ENCODE peak calls at places on chromosomes 4 and X, in six cellular contexts. S, K, R, F, M and J are unnamed samples.

GRCh38 chr4:30429813-30430466 is 290.2 kb upstream of the PCDH7 start:
- DNase-seq in M (no peak), R (no peak), F (no peak), K (no peak), S (no peak), J (no peak)

GRCh38 chr4:143359794-143360193 is 23.1 kb downstream of the GAB1 start:
- DNase-seq in R (no peak), M (no peak), K (no peak), S (no peak), F (no peak), J (no peak)

GRCh38 chr4:117786566-117786965 is 247.7 kb upstream of the NDST3 start:
- DNase-seq in K (no peak), S (no peak), F (no peak), M (no peak), R (no peak), J (no peak)

GRCh38 chrX:68332156-68332823 is 101.0 kb downstream of the OPHN1 start:
- DNase-seq in S (no peak), F (no peak), M (no peak), K (no peak), R (no peak), J (no peak)

GRCh38 chrX:4710618-4711433 is 997.4 kb upstream of the PRKX start:
- DNase-seq in K (no peak), M (no peak), F (no peak), S (no peak), R (peak), J (peak)

GRCh38 chrX:155865193-155865592 is 16.0 kb upstream of the VAMP7 start:
- DNase-seq in R (no peak), F (no peak), K (no peak), S (no peak), M (no peak), J (no peak)

GRCh38 chr4:129900430-129900953 is 804.5 kb downstream of the C4orf33 start:
- DNase-seq in M (no peak), S (no peak), K (no peak), F (no peak), R (no peak), J (no peak)

GRCh38 chr4:56876264-56876663 is 31.4 kb upstream of the REST start:
- DNase-seq in S (no peak), R (no peak), F (no peak), M (no peak), K (peak), J (no peak)

GRCh38 chr4:5037553-5038551 is 13.4 kb upstream of the STK32B start:
- DNase-seq in K (no peak), S (peak), F (peak), M (no peak), R (peak), J (no peak)

GRCh38 chr4:10157478-10158354 is 41.1 kb upstream of the WDR1 start:
- DNase-seq in K (no peak), F (peak), S (peak), R (peak), M (peak), J (peak)

GRCh38 chrX:47608130-47608810 is 11.4 kb downstream of the SYN1 start:
- DNase-seq in M (no peak), F (no peak), S (no peak), R (no peak), K (no peak), J (no peak)

GRCh38 chrX:143058096-143058495 is 32.4 kb downstream of the SPANXN4 start:
- DNase-seq in F (no peak), S (no peak), R (no peak), M (no peak), K (no peak), J (no peak)

DNA sequence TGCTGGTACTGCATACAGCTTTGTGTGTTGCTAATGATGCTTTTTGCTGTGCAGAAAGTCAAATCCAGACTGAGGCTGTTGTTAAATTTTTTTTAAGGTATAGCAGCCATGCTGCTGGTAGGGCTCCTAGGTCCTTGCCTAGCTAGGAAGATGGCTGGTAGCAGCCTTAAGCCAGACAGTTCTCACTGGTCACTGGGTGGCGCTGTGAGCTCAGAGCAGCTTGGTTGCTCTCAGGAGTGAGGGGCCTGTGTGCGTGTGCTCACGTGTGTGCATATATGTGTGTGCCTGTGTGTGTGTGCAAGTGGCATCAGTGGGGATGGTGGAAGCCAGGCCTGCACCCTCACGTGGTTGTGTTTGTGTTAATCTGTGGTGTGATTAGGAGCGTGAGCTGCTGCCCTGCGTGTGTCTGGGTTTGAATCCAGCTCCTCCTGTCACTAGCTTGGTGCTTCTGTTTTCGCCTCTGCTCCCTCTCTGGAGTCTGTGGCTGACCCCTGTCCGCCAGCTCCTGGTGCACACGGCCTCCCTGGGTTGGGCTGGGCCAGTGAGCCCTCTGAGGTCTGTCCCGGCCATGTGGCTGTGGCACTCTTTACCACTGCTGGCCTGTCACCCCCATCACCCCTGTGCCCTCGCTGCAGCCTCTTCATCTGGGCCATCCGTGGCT is 46.1 kb downstream of the SORCS2 start:
- DNase-seq in R (peak), K (no peak), M (peak), F (no peak), S (no peak), J (no peak)
- TF ChIP-seq CTCF in R (no peak), K (peak), M (peak), F (peak), S (peak), J (no peak)

GRCh38 chrX:83336464-83336863 is 171.6 kb upstream of the POU3F4 start:
- DNase-seq in R (no peak), M (no peak), K (no peak), S (no peak), F (no peak), J (no peak)

DNA sequence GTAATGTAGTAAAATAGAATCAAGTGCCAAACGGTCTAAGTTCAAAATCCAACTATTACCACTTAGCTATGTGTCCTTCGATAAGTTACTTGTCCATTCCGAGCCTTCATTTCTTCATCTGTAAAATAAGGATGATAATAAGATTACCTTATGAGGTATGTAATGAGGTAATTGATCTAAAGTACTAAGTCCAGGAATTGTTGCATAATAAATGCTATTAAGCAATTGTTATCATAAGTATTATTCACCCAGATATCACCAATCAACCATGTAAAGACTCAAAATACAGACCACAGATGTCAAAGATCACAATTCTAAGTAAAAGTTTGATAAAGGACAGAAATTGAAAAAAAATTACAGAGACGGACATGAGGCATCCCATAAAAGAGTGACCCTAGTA is 168.4 kb upstream of the POU3F4 start:
- DNase-seq in S (no peak), M (no peak), K (no peak), R (no peak), F (no peak), J (no peak)
- TF ChIP-seq CTCF in S (no peak), M (no peak), K (no peak), R (no peak), F (no peak), J (no peak)

GRCh38 chr4:183837222-183837621 is 67.9 kb upstream of the STOX2 start:
- DNase-seq in M (no peak), K (no peak), S (no peak), R (no peak), F (no peak), J (no peak)

GRCh38 chr4:183842134-183842838 is 62.8 kb upstream of the STOX2 start:
- DNase-seq in R (no peak), M (no peak), F (no peak), K (no peak), S (no peak), J (no peak)

GRCh38 chr4:183841001-183841400 is 64.1 kb upstream of the STOX2 start:
- DNase-seq in M (no peak), S (no peak), R (no peak), F (no peak), K (no peak), J (no peak)

GRCh38 chr4:183840311-183840710 is 64.8 kb upstream of the STOX2 start:
- DNase-seq in F (peak), K (peak), R (peak), M (peak), S (peak), J (peak)

DNA sequence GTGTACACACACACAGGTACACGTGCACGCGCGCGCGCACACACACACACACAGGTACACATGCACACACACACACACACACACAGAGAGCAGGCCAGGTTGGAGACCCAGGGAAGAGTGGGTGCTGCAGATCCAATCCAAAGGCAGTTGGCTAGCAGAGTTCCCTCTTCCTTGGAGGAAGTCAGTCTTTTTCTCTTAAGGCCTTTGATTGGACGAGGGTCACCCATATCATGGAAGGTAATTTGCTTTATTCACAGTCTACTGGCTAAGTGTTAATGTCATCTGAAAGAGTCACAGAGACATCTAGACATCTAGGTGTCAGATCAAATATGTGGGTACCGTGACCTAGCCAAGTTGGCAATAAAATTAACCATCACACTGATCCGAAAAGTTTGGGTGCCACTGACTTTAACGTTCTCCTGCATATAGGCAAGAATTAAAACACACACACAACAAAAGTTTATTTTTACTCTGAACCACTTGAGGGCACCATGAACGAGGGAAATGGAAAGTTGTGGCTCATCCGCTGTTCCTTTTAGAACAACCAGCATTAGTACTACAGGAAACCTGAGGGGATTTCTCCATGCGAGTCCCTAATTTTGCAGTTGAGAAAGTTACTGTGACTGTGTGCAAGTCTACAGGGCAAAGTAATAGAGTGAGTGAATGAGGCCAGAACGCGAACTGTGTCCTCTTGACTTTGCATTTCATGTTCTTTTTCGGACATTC is 66.0 kb upstream of the STOX2 start:
- DNase-seq in M (no peak), K (no peak), S (no peak), R (peak), F (no peak), J (peak)
- TF ChIP-seq CTCF in M (no peak), K (peak), S (peak), R (peak), F (no peak), J (no peak)

GRCh38 chr4:146192060-146192459 is 16.5 kb downstream of the LSM6 start:
- DNase-seq in S (no peak), K (no peak), R (peak), F (no peak), M (no peak), J (no peak)
- TF ChIP-seq CTCF in S (no peak), K (peak), R (no peak), F (peak), M (no peak), J (peak)

GRCh38 chr4:89242864-89243740 is 64.5 kb downstream of the GPRIN3 start:
- DNase-seq in S (no peak), K (no peak), R (no peak), M (no peak), F (no peak), J (no peak)
- TF ChIP-seq CTCF in S (no peak), K (no peak), R (no peak), M (no peak), F (no peak), J (no peak)

DNA sequence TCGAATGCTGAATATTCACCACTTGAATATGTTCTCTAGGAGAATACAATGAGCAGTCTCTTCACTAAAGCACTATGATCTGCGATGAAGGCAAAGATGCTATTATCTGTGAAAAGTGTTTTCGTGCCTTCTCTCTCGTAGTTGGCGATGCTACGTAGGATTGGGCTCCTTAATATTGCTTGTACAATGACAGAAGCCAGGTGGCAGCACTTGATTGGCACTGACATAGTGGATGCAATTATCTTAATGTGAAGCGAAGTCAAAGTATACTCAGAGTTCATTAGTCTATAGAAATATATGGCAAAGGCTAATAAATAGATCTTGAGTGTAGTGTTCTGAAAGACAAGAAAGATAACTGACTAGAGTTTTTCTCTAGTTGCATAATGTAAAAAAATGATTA is 1135.7 kb upstream of the AGA start:
- DNase-seq in M (no peak), R (no peak), S (no peak), K (no peak), F (no peak), J (no peak)
- TF ChIP-seq CTCF in M (peak), R (no peak), S (no peak), K (no peak), F (no peak), J (no peak)

GRCh38 chr4:950136-951020 is 18.1 kb downstream of the TMEM175 start:
- DNase-seq in R (no peak), S (no peak), K (peak), F (no peak), M (no peak), J (no peak)
- TF ChIP-seq CTCF in R (no peak), S (no peak), K (no peak), F (no peak), M (no peak), J (no peak)

DNA sequence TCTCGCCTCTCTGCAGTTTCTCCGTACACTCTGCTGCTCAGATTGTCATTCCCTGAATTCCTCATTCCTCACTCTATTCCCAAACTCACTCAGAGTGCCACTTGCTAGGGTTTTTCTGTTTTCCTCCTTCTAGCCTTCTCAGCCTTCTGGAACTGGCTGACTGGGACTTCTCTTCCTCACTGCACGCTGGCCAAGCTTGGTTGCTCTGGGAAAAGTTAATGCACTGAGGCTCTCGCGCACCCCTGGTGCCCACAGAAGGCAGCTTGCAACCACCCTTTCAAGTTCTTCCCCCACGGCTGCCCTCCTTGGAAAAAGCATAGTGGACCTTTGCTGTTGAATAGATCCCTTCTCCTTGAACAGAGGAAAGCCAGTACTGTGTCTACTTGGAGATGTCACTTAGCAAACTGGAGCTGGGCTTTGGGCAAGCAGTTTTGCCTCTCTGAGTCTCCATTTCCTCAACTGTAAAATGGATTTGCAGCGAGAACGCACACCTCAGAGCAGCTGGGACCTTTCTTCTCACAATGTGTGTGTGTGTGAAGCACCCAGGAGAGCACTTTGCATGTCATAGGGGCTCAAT is 6.0 kb upstream of the CCKAR start:
- DNase-seq in F (no peak), R (no peak), M (no peak), K (no peak), S (no peak), J (no peak)
- TF ChIP-seq CTCF in F (no peak), R (no peak), M (no peak), K (no peak), S (no peak), J (no peak)